ENCODE peak calls at places on chromosomes 12 and 14, in nine cellular contexts. One of them, this sample, is unnamed.

GRCh38 chr12:26906704-26907103 is 31.1 kb downstream of the INTS13 start:
- DNase-seq in astrocyte of the cerebellum: no peak
- DNase-seq in GM06990: no peak
- DNase-seq in A172: no peak
- DNase-seq in brain microvascular endothelial cell: no peak
- DNase-seq in NCI-H1417: peak
- DNase-seq in skeletal muscle cell: no peak
- DNase-seq in astrocyte of the hippocampus: no peak
- DNase-seq in activated naive CD4-positive, alpha-beta T cell treated with anti-CD3 and anti-CD28 coated beads for 36 hours: no peak
- DNase-seq in this sample: no peak

GRCh38 chr12:759628-760027 is 7.2 kb downstream of the WNK1 start:
- DNase-seq in brain microvascular endothelial cell: no peak
- DNase-seq in skeletal muscle cell: no peak
- DNase-seq in astrocyte of the hippocampus: no peak
- DNase-seq in NCI-H1417: no peak
- DNase-seq in activated naive CD4-positive, alpha-beta T cell treated with anti-CD3 and anti-CD28 coated beads for 36 hours: no peak
- DNase-seq in A172: no peak
- DNase-seq in astrocyte of the cerebellum: no peak
- DNase-seq in GM06990: no peak
- DNase-seq in this sample: no peak

GRCh38 chr14:53333809-53334208 is 180.7 kb upstream of the DDHD1 start:
- DNase-seq in A172: no peak
- DNase-seq in activated naive CD4-positive, alpha-beta T cell treated with anti-CD3 and anti-CD28 coated beads for 36 hours: no peak
- DNase-seq in NCI-H1417: no peak
- DNase-seq in brain microvascular endothelial cell: no peak
- DNase-seq in astrocyte of the cerebellum: no peak
- DNase-seq in GM06990: no peak
- DNase-seq in astrocyte of the hippocampus: no peak
- DNase-seq in skeletal muscle cell: no peak
- DNase-seq in this sample: no peak

GRCh38 chr14:90060312-90060964 is 1.4 kb upstream of the KCNK13 start:
- DNase-seq in GM06990: peak
- DNase-seq in skeletal muscle cell: no peak
- DNase-seq in NCI-H1417: peak
- DNase-seq in brain microvascular endothelial cell: peak
- DNase-seq in activated naive CD4-positive, alpha-beta T cell treated with anti-CD3 and anti-CD28 coated beads for 36 hours: peak
- DNase-seq in A172: peak
- DNase-seq in astrocyte of the hippocampus: peak
- DNase-seq in astrocyte of the cerebellum: no peak
- DNase-seq in this sample: no peak

GRCh38 chr14:91349481-91350074 is 68.0 kb downstream of the CCDC88C start:
- DNase-seq in skeletal muscle cell: no peak
- DNase-seq in activated naive CD4-positive, alpha-beta T cell treated with anti-CD3 and anti-CD28 coated beads for 36 hours: peak
- DNase-seq in GM06990: peak
- DNase-seq in brain microvascular endothelial cell: no peak
- DNase-seq in A172: no peak
- DNase-seq in NCI-H1417: no peak
- DNase-seq in astrocyte of the hippocampus: no peak
- DNase-seq in astrocyte of the cerebellum: no peak
- DNase-seq in this sample: no peak

GRCh38 chr12:110073049-110073831 is 24.9 kb upstream of the C12orf76 start:
- DNase-seq in GM06990: peak
- DNase-seq in NCI-H1417: no peak
- DNase-seq in activated naive CD4-positive, alpha-beta T cell treated with anti-CD3 and anti-CD28 coated beads for 36 hours: peak
- DNase-seq in astrocyte of the cerebellum: no peak
- DNase-seq in brain microvascular endothelial cell: no peak
- DNase-seq in astrocyte of the hippocampus: no peak
- DNase-seq in A172: peak
- DNase-seq in skeletal muscle cell: no peak
- DNase-seq in this sample: no peak

GRCh38 chr14:54676822-54677708 is 110.1 kb downstream of the SAMD4A start:
- DNase-seq in astrocyte of the hippocampus: peak
- DNase-seq in A172: peak
- DNase-seq in skeletal muscle cell: peak
- DNase-seq in GM06990: no peak
- DNase-seq in activated naive CD4-positive, alpha-beta T cell treated with anti-CD3 and anti-CD28 coated beads for 36 hours: no peak
- DNase-seq in astrocyte of the cerebellum: peak
- DNase-seq in brain microvascular endothelial cell: peak
- DNase-seq in NCI-H1417: no peak
- DNase-seq in this sample: peak

GRCh38 chr12:19223018-19223417 is 93.5 kb downstream of the PLEKHA5 start:
- DNase-seq in brain microvascular endothelial cell: no peak
- DNase-seq in astrocyte of the hippocampus: no peak
- DNase-seq in A172: no peak
- DNase-seq in GM06990: no peak
- DNase-seq in activated naive CD4-positive, alpha-beta T cell treated with anti-CD3 and anti-CD28 coated beads for 36 hours: no peak
- DNase-seq in astrocyte of the cerebellum: no peak
- DNase-seq in skeletal muscle cell: no peak
- DNase-seq in NCI-H1417: peak
- DNase-seq in this sample: peak

GRCh38 chr14:76597387-76597786 is 163.9 kb upstream of the VASH1 start:
- DNase-seq in A172: no peak
- DNase-seq in astrocyte of the cerebellum: no peak
- DNase-seq in brain microvascular endothelial cell: no peak
- DNase-seq in activated naive CD4-positive, alpha-beta T cell treated with anti-CD3 and anti-CD28 coated beads for 36 hours: no peak
- DNase-seq in GM06990: no peak
- DNase-seq in NCI-H1417: no peak
- DNase-seq in astrocyte of the hippocampus: no peak
- DNase-seq in skeletal muscle cell: no peak
- DNase-seq in this sample: no peak

GRCh38 chr12:12201274-12201758 is 65.5 kb downstream of the LRP6 start:
- DNase-seq in brain microvascular endothelial cell: peak
- DNase-seq in activated naive CD4-positive, alpha-beta T cell treated with anti-CD3 and anti-CD28 coated beads for 36 hours: no peak
- DNase-seq in skeletal muscle cell: no peak
- DNase-seq in astrocyte of the hippocampus: peak
- DNase-seq in NCI-H1417: no peak
- DNase-seq in A172: peak
- DNase-seq in GM06990: no peak
- DNase-seq in astrocyte of the cerebellum: no peak
- DNase-seq in this sample: no peak

GRCh38 chr14:70096866-70097265 is 91.9 kb downstream of the SLC8A3 start:
- DNase-seq in brain microvascular endothelial cell: peak
- DNase-seq in astrocyte of the cerebellum: no peak
- DNase-seq in NCI-H1417: peak
- DNase-seq in A172: no peak
- DNase-seq in skeletal muscle cell: no peak
- DNase-seq in activated naive CD4-positive, alpha-beta T cell treated with anti-CD3 and anti-CD28 coated beads for 36 hours: no peak
- DNase-seq in GM06990: no peak
- DNase-seq in astrocyte of the hippocampus: peak
- DNase-seq in this sample: peak